ENCODE peak calls at places on chromosomes 16 and 17, in four cellular contexts. One of them, this sample, is unnamed.

GRCh38 chr16:88792078-88792550 is 7.1 kb upstream of the PIEZO1 start:
- DNase-seq in prostate gland: no peak
- DNase-seq in uterus: no peak
- DNase-seq in heart left ventricle: no peak
- DNase-seq in this sample: peak; percentile 80

GRCh38 chr17:65813306-65813705 is 251.9 kb upstream of the AXIN2 start:
- DNase-seq in heart left ventricle: no peak
- DNase-seq in uterus: no peak
- DNase-seq in prostate gland: no peak
- DNase-seq in this sample: no peak

GRCh38 chr16:86083382-86084002 is 184.5 kb downstream of the IRF8 start:
- DNase-seq in uterus: no peak
- DNase-seq in heart left ventricle: no peak
- DNase-seq in prostate gland: no peak
- DNase-seq in this sample: peak; percentile 35

GRCh38 chr17:50218071-50218759 is 16.8 kb upstream of the COL1A1 start:
- DNase-seq in uterus: no peak
- DNase-seq in prostate gland: no peak
- DNase-seq in heart left ventricle: no peak
- DNase-seq in this sample: no peak

GRCh38 chr17:2948721-2949468 is 114.5 kb downstream of the OR1D5 start:
- DNase-seq in uterus: no peak
- DNase-seq in prostate gland: no peak
- DNase-seq in heart left ventricle: no peak
- DNase-seq in this sample: peak; percentile 36

GRCh38 chr16:21211486-21211885 is at the start of gene ZP2:
- DNase-seq in heart left ventricle: no peak
- DNase-seq in prostate gland: no peak
- DNase-seq in uterus: no peak
- DNase-seq in this sample: no peak

GRCh38 chr17:77391668-77392375 is 251.1 kb downstream of the SEC14L1 start:
- DNase-seq in heart left ventricle: peak; percentile 73
- DNase-seq in prostate gland: no peak
- DNase-seq in uterus: peak; percentile 73
- DNase-seq in this sample: no peak

GRCh38 chr16:82470506-82471196 is 156.1 kb upstream of the CDH13 start:
- DNase-seq in uterus: no peak
- DNase-seq in heart left ventricle: no peak
- DNase-seq in prostate gland: no peak
- DNase-seq in this sample: no peak

GRCh38 chr17:76480676-76481075 is 13.3 kb downstream of the AANAT start:
- DNase-seq in heart left ventricle: no peak
- DNase-seq in prostate gland: no peak
- DNase-seq in uterus: no peak
- DNase-seq in this sample: no peak

GRCh38 chr16:22787456-22788189 is 26.3 kb upstream of the HS3ST2 start:
- DNase-seq in prostate gland: peak; percentile 29
- DNase-seq in uterus: no peak
- DNase-seq in heart left ventricle: no peak
- DNase-seq in this sample: no peak

GRCh38 chr16:68091604-68092261 is 6.6 kb downstream of the NFATC3 start:
- DNase-seq in uterus: no peak
- DNase-seq in prostate gland: peak; percentile 52
- DNase-seq in heart left ventricle: no peak
- DNase-seq in this sample: no peak

GRCh38 chr17:77480509-77481215 is 339.9 kb downstream of the SEC14L1 start:
- DNase-seq in uterus: no peak
- DNase-seq in prostate gland: no peak
- DNase-seq in heart left ventricle: no peak
- DNase-seq in this sample: no peak

GRCh38 chr16:73432794-73433455 is 385.0 kb upstream of the ZFHX3 start:
- DNase-seq in prostate gland: no peak
- DNase-seq in uterus: no peak
- DNase-seq in heart left ventricle: no peak
- DNase-seq in this sample: no peak

GRCh38 chr16:27434141-27435051 is 32.4 kb downstream of the IL21R start:
- DNase-seq in prostate gland: no peak
- DNase-seq in uterus: no peak
- DNase-seq in heart left ventricle: no peak
- DNase-seq in this sample: peak; percentile 63

GRCh38 chr16:27436921-27437650 is 35.1 kb downstream of the IL21R start:
- DNase-seq in uterus: peak; percentile 8
- DNase-seq in heart left ventricle: no peak
- DNase-seq in prostate gland: no peak
- DNase-seq in this sample: peak; percentile 52

GRCh38 chr16:27437946-27438345 is 36.0 kb downstream of the IL21R start:
- DNase-seq in uterus: no peak
- DNase-seq in prostate gland: no peak
- DNase-seq in heart left ventricle: no peak
- DNase-seq in this sample: no peak

GRCh38 chr16:27439273-27440018 is 37.5 kb downstream of the IL21R start:
- DNase-seq in prostate gland: no peak
- DNase-seq in heart left ventricle: no peak
- DNase-seq in uterus: peak; percentile 4
- DNase-seq in this sample: peak; percentile 39

DNA sequence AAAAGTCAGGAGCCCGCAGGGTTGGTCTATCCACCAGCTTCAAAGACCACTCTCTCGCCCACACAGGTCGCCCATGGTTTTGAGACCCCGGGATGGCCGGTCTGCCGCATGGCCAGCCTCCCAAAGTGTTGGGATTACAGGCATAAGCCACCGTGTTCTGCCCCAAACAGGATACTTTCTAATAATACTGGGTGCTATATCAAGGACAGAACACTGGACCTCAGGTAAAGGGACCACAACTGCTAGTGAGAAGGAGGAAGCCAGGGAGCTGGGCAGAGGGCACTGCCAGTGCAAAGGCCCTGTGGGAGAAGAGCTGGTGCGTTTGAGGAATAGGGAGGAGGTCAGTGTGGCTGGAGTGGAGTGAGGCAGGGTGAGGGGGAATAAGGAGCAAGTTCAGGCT is 34.1 kb downstream of the IL21R start:
- DNase-seq in heart left ventricle: no peak
- DNase-seq in uterus: peak; percentile 2
- DNase-seq in prostate gland: no peak
- DNase-seq in this sample: peak; percentile 47
- H3K27ac ChIP-seq in heart left ventricle: no peak overlapping the region
- H3K27ac ChIP-seq in uterus: no peak overlapping the region
- H3K27ac ChIP-seq in prostate gland: no peak overlapping the region
- H3K27ac ChIP-seq in this sample: no peak overlapping the region

GRCh38 chr17:48526986-48527741 is 3.6 kb downstream of the HOXB1 start:
- DNase-seq in uterus: no peak
- DNase-seq in heart left ventricle: no peak
- DNase-seq in prostate gland: no peak
- DNase-seq in this sample: no peak
- TF ChIP-seq POLR2A in uterus: no peak
- TF ChIP-seq POLR2A in heart left ventricle: no peak
- TF ChIP-seq POLR2A in prostate gland: no peak
- TF ChIP-seq POLR2A in this sample: no peak

GRCh38 chr17:8957721-8958120 is 7.8 kb downstream of the PIK3R5 start:
- DNase-seq in heart left ventricle: no peak
- DNase-seq in prostate gland: no peak
- DNase-seq in uterus: no peak
- DNase-seq in this sample: peak; percentile 23

GRCh38 chr17:8955021-8955420 is 10.5 kb downstream of the PIK3R5 start:
- DNase-seq in uterus: no peak
- DNase-seq in prostate gland: no peak
- DNase-seq in heart left ventricle: no peak
- DNase-seq in this sample: peak; percentile 78

GRCh38 chr17:8954339-8954738 is 11.2 kb downstream of the PIK3R5 start:
- DNase-seq in uterus: no peak
- DNase-seq in heart left ventricle: peak; percentile 77
- DNase-seq in prostate gland: no peak
- DNase-seq in this sample: peak; percentile 95

GRCh38 chr17:8955560-8955959 is 9.9 kb downstream of the PIK3R5 start:
- DNase-seq in heart left ventricle: no peak
- DNase-seq in uterus: no peak
- DNase-seq in prostate gland: no peak
- DNase-seq in this sample: peak; percentile 18

DNA sequence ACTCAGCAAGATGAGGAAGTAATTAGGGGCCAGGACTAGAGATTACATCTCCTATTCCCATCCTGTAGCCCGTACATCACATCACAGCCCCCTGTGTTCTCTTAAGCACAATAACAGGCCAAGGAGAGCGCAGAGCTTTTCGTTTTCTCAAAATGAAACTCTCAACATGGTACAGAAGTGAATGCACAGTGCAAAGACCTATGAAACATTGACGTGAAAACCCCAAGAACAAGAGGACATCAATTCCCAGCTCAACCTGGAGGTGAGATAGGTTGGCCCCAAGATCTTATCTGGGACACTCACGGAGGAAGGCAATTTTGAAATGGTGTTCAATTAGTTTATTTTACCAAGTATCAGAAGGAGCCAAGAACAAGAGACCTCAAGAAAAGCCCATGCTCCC is 9.0 kb downstream of the PIK3R5 start:
- DNase-seq in uterus: no peak
- DNase-seq in heart left ventricle: no peak
- DNase-seq in prostate gland: no peak
- DNase-seq in this sample: no peak
- H3K27ac ChIP-seq in uterus: no peak overlapping the region
- H3K27ac ChIP-seq in heart left ventricle: no peak overlapping the region
- H3K27ac ChIP-seq in prostate gland: no peak overlapping the region
- H3K27ac ChIP-seq in this sample: peak overlapping the region; percentile 93

GRCh38 chr17:45228985-45229517 is 7.4 kb downstream of the FMNL1 start:
- DNase-seq in heart left ventricle: peak; percentile 91
- DNase-seq in uterus: peak; percentile 92
- DNase-seq in prostate gland: no peak
- DNase-seq in this sample: peak; percentile 97
- TF ChIP-seq POLR2A in heart left ventricle: no peak
- TF ChIP-seq POLR2A in uterus: no peak
- TF ChIP-seq POLR2A in prostate gland: no peak
- TF ChIP-seq POLR2A in this sample: no peak

GRCh38 chr17:79223471-79223870 is 148.8 kb downstream of the ENGASE start:
- DNase-seq in heart left ventricle: no peak
- DNase-seq in prostate gland: no peak
- DNase-seq in uterus: no peak
- DNase-seq in this sample: no peak

GRCh38 chr17:79224903-79225302 is 150.3 kb downstream of the ENGASE start:
- DNase-seq in heart left ventricle: no peak
- DNase-seq in uterus: no peak
- DNase-seq in prostate gland: no peak
- DNase-seq in this sample: no peak

GRCh38 chr17:79224476-79224875 is 149.9 kb downstream of the ENGASE start:
- DNase-seq in heart left ventricle: no peak
- DNase-seq in prostate gland: no peak
- DNase-seq in uterus: no peak
- DNase-seq in this sample: no peak

GRCh38 chr17:79226037-79226436 is 151.4 kb downstream of the ENGASE start:
- DNase-seq in prostate gland: no peak
- DNase-seq in heart left ventricle: no peak
- DNase-seq in uterus: no peak
- DNase-seq in this sample: no peak

DNA sequence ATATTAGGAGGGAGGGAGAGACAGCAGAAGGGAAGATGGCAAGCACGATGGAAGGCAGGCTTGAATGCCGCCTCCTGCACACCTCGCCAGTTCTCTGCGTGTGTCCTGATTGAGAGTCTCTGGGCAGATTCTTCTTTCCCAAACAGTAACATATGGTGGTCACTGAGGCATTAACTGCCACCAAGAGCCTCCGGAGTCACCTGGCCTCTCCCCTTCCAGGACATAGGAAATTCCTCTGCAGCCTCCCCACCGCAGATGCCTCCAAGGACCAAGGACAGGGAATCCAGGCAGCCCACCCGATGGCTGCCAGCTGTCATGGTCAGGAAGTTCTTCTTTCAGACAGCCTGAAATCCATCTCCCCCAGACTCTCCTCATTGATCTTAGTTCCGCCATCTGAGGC is 149.3 kb downstream of the ENGASE start:
- DNase-seq in uterus: no peak
- DNase-seq in prostate gland: no peak
- DNase-seq in heart left ventricle: no peak
- DNase-seq in this sample: no peak
- H3K27ac ChIP-seq in uterus: no peak overlapping the region
- H3K27ac ChIP-seq in prostate gland: no peak overlapping the region
- H3K27ac ChIP-seq in heart left ventricle: no peak overlapping the region
- H3K27ac ChIP-seq in this sample: no peak overlapping the region

DNA sequence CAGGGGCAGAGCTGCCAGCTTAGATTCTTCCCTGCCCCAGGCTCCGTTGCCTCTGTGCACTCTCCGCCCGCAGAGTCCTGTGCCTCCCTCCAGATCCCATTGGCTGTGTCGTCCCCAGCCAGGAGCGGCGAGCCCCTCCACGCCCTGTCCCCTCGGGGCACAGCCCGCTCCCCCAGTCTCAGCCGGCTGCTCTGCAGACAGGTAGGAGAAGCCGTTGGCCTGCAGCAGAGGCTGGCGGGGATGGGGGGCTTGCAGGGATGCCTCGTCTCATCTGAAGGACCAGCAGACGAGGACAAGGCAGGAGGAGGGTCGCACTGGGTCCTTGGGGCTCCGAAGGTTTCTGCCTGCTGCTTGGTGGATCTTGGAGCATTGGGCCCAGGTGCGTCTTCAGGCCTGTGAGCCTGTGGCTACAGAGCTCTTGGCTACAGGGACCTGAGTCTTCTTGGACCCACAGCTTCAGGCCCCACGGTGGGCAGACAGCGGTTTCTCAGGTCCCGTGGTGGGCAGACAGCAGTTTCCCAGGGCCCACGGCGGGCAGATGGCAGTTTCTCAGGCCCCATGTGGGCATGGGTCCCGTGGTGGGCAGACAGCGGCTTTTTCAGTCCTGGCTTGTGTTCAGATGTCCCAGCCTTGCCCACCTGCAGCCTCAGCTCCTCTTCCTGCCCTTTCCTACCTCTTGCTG is 6.0 kb downstream of the TPSG1 start:
- DNase-seq in uterus: no peak
- DNase-seq in prostate gland: no peak
- DNase-seq in heart left ventricle: no peak
- DNase-seq in this sample: no peak
- TF ChIP-seq POLR2A in uterus: no peak
- TF ChIP-seq POLR2A in prostate gland: no peak
- TF ChIP-seq POLR2A in heart left ventricle: no peak
- TF ChIP-seq POLR2A in this sample: no peak

DNA sequence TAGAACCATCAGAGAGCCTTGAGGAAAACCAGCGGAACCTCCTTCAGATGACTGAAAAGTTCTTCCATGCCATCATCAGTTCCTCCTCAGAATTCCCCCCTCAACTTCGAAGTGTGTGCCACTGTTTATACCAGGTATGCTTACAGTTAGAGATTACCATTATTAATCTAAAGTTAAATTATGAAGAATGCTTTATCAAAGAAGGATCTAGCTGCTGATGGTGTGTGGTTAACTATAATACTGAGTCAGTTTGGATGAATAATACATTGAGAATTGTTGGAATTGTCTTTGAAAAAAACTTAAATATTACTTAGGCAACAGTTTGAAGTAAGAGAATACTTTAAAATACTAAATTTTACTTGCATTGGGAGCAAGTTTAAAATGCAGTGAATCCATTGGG is 48.1 kb downstream of the OMG start:
- DNase-seq in prostate gland: no peak
- DNase-seq in uterus: no peak
- DNase-seq in heart left ventricle: no peak
- DNase-seq in this sample: no peak
- H3K27ac ChIP-seq in prostate gland: no peak overlapping the region
- H3K27ac ChIP-seq in uterus: no peak overlapping the region
- H3K27ac ChIP-seq in heart left ventricle: no peak overlapping the region
- H3K27ac ChIP-seq in this sample: no peak overlapping the region

GRCh38 chr16:29029168-29029994 is 44.5 kb downstream of the LAT start:
- DNase-seq in heart left ventricle: peak; percentile 34
- DNase-seq in uterus: peak; percentile 27
- DNase-seq in prostate gland: no peak
- DNase-seq in this sample: peak; percentile 76
- TF ChIP-seq POLR2A in heart left ventricle: no peak
- TF ChIP-seq POLR2A in uterus: no peak
- TF ChIP-seq POLR2A in prostate gland: no peak
- TF ChIP-seq POLR2A in this sample: no peak

GRCh38 chr17:44920565-44920940 is 5.3 kb upstream of the GFAP start:
- DNase-seq in uterus: no peak
- DNase-seq in heart left ventricle: no peak
- DNase-seq in prostate gland: no peak
- DNase-seq in this sample: peak; percentile 36
- H3K27ac ChIP-seq in uterus: no peak overlapping the region
- H3K27ac ChIP-seq in heart left ventricle: peak overlapping the region; percentile 62
- H3K27ac ChIP-seq in prostate gland: no peak overlapping the region
- H3K27ac ChIP-seq in this sample: no peak overlapping the region

This sample was measured in spleen.